ENCODE peak calls at places on chromosomes 5 and 9, in five cellular contexts. V, U, A, Y and S are unnamed samples. For H3K9me3, the result is how much of the 10 kb centered on the place peaks cover.

GRCh38 chr5:20972419-20972925 is 984.5 kb upstream of the CDH18 start:
- DNase-seq in V (no peak), U (peak), Y (peak), A (peak), S (peak)

GRCh38 chr9:75108571-75108970 is 20.3 kb downstream of the OSTF1 start:
- DNase-seq in U (peak), V (no peak), Y (peak), A (peak), S (peak)

GRCh38 chr9:20838218-20838617 is 154.2 kb downstream of the FOCAD start:
- DNase-seq in Y (peak), A (no peak), V (no peak), U (no peak), S (no peak)

GRCh38 chr5:160287378-160288051 is 24.8 kb downstream of the CCNJL start:
- DNase-seq in A (peak), Y (no peak), V (no peak), U (no peak), S (peak)

GRCh38 chr5:58346001-58346400 is 113.9 kb downstream of the PLK2 start:
- DNase-seq in U (no peak), Y (no peak), A (no peak), V (no peak), S (no peak)

GRCh38 chr5:95731571-95732554 is 727 bp downstream of the RHOBTB3 start:
- DNase-seq in Y (peak), U (peak), A (peak), V (no peak), S (peak)

GRCh38 chr9:114057161-114057560 is 20.9 kb downstream of the AMBP start:
- DNase-seq in A (no peak), U (no peak), Y (no peak), V (no peak), S (no peak)

GRCh38 chr5:109849478-109850088 is 159.9 kb downstream of the MAN2A1 start:
- DNase-seq in U (no peak), Y (no peak), A (no peak), V (peak), S (no peak)

GRCh38 chr9:89486681-89487080 is 11.2 kb downstream of the SEMA4D start:
- DNase-seq in A (no peak), V (no peak), U (no peak), Y (no peak), S (no peak)

GRCh38 chr5:41763096-41763495 is 107.1 kb downstream of the OXCT1 start:
- DNase-seq in Y (peak), U (no peak), V (no peak), A (no peak), S (no peak)

GRCh38 chr9:78307360-78307759 is 10.4 kb downstream of the PSAT1 start:
- DNase-seq in U (no peak), Y (no peak), V (no peak), A (no peak), S (no peak)

GRCh38 chr9:6428940-6429889 is 16.2 kb downstream of the UHRF2 start:
- DNase-seq in V (peak), Y (no peak), A (no peak), U (no peak), S (no peak)

GRCh38 chr5:34035732-34036131 is 7.3 kb downstream of the C1QTNF3 start:
- DNase-seq in V (no peak), Y (no peak), U (no peak), A (no peak), S (no peak)

GRCh38 chr5:102049517-102049916 is 246.6 kb downstream of the SLCO4C1 start:
- DNase-seq in Y (no peak), U (no peak), V (no peak), A (no peak), S (no peak)

GRCh38 chr9:90064248-90064647 is 459.4 kb downstream of the GADD45G start:
- DNase-seq in V (no peak), Y (no peak), U (no peak), A (no peak), S (no peak)

GRCh38 chr5:10335711-10336470 is 17.6 kb upstream of the MARCHF6 start:
- DNase-seq in Y (no peak), A (no peak), V (no peak), U (no peak), S (no peak)

GRCh38 chr9:21015122-21015815 is 16.2 kb downstream of the HACD4 start:
- DNase-seq in A (no peak), V (no peak), Y (no peak), U (no peak), S (no peak)

GRCh38 chr5:55603947-55604346 is 69.2 kb upstream of the PLPP1 start:
- DNase-seq in A (no peak), V (no peak), Y (peak), U (no peak), S (peak)

GRCh38 chr9:109101810-109102209 is 17.9 kb downstream of the TMEM245 start:
- DNase-seq in Y (peak), A (no peak), U (no peak), V (peak), S (no peak)

GRCh38 chr5:11227064-11227463 is 466.0 kb upstream of the DAP start:
- DNase-seq in Y (no peak), A (no peak), V (no peak), U (no peak), S (no peak)

GRCh38 chr5:50667079-50667652 is 729 bp downstream of the PARP8 start:
- DNase-seq in A (peak), Y (peak), U (peak), V (no peak), S (peak)

GRCh38 chr5:144951001-144951400 is 780.3 kb downstream of the KCTD16 start:
- DNase-seq in U (no peak), Y (no peak), A (no peak), V (no peak), S (no peak)

GRCh38 chr5:444226-444625 is 1.2 kb downstream of the EXOC3 start:
- DNase-seq in V (no peak), A (no peak), Y (no peak), U (peak), S (no peak)

GRCh38 chr5:132481243-132482211 is 9.0 kb downstream of the IRF1 start:
- DNase-seq in Y (no peak), V (peak), U (peak), A (no peak), S (no peak)

GRCh38 chr5:21802869-21803490 is 1050.2 kb downstream of the CDH12 start:
- DNase-seq in V (no peak), A (no peak), U (no peak), Y (peak), S (no peak)

GRCh38 chr5:76952795-76953536 is at the start of gene CRHBP:
- DNase-seq in A (no peak), U (no peak), V (no peak), Y (no peak), S (no peak)

GRCh38 chr9:104906441-104907277 is 21.3 kb downstream of the ABCA1 start:
- DNase-seq in Y (peak), A (no peak), V (no peak), U (peak), S (no peak)

GRCh38 chr5:158560170-158560569 is 539.5 kb downstream of the EBF1 start:
- DNase-seq in Y (no peak), U (no peak), V (no peak), A (no peak), S (peak)

GRCh38 chr9:15373201-15373530 is 49.5 kb upstream of the SNAPC3 start:
- DNase-seq in Y (peak), A (no peak), V (no peak), U (no peak), S (no peak)

GRCh38 chr5:80346055-80346454 is 26.3 kb downstream of the SPZ1 start:
- DNase-seq in V (peak), Y (peak), U (no peak), A (no peak), S (no peak)

GRCh38 chr9:1050125-1050895 is at the start of gene DMRT2:
- DNase-seq in U (peak), A (peak), V (no peak), Y (peak), S (peak)

GRCh38 chr5:83576341-83576740 is 104.8 kb downstream of the VCAN start:
- DNase-seq in V (no peak), Y (no peak), A (no peak), U (no peak), S (no peak)

GRCh38 chr5:178981381-178981780 is 13.7 kb downstream of the GRM6 start:
- DNase-seq in V (no peak), A (no peak), U (no peak), Y (no peak), S (no peak)
- H3K9me3 ChIP-seq in V (under half), A (half or more), U (under half), Y (under half), S (under half)

DNA sequence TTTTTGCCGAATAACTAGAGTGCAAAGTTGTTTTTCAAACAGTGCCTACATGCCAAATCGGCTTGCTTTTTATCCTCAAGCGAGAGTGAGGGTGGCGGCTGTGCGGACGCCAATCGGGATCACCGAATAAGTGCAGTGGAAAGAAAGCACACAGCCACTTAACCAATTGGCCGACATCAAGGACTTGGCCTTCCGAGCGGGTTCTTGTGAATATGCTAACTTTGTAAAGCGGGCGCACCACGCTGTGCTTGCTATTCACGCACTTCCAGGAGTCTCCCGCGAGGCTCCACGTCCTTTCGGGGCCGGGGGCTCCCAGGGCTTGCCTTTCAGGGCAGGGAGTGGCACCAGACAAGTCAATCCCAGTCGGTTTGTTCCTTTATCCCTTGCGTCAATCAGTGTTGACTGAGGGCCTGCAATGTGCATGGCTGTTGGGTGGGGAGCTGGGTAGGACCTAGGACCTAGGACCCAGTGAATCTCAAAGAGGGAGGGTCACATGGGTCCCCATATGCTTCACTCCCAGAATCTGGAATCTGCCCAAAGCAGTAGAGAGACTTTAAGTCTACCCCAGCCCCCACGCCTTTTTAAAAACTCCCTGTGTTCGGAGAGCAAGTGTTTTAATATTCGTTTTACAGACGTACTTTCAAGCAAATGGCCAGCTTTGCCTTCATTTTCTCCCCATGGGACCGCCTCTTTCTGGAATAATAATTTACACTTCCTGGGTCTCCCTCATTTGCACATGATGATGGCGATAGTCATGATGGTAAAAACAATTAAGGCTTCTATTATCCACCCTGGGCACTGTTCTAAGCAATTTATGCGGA is 2.0 kb upstream of the GCNT4 start:
- DNase-seq in V (no peak), Y (peak), A (peak), U (peak), S (peak)
- H3K4me3 ChIP-seq in V (peak), Y (peak), A (peak), U (peak), S (peak)

DNA sequence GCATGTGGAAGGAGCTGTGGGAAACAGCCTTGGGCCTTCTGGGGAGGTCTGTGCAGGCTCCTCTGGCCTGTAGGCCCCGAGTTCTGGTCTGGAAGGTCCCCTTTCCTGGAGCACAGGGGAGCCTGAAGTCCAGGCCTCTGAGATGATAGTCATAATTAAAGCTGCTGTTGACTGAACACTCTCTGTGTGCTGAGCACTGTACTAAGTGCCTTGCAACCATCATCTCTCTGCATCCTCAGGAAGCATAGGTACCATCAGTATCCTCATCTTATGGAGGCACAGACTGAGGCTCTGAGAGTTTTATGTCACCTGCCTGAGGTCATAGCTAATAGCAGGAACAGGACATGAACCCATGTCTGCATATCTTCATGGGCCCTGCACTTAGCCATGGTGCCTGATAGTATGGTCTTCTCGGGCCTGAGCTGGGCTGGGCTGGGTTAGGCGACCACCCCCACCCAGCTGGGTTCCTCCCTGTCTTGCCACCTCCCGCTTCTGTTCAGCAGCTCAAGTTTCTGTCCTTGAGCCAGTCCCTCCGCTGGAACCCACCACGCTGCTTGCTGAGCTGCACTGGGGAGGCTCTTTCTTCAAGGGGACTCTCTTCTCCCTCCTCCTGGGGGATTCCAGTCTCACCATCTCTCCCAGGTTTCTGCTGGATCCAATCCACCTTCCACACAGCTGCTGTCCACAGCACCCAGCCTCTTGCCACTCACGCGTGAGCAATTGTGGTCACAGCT is 27.6 kb downstream of the LMX1B start:
- DNase-seq in A (no peak), U (no peak), V (no peak), Y (no peak), S (no peak)
- H3K27ac ChIP-seq in A (no peak), U (no peak), V (no peak), Y (no peak), S (no peak)

GRCh38 chr5:175606409-175606808 is 51.5 kb upstream of the HRH2 start:
- DNase-seq in A (no peak), V (no peak), Y (no peak), U (no peak), S (no peak)

GRCh38 chr5:175610381-175610780 is 47.5 kb upstream of the HRH2 start:
- DNase-seq in U (no peak), A (no peak), Y (no peak), V (no peak), S (no peak)

GRCh38 chr5:175614223-175614622 is 43.6 kb upstream of the HRH2 start:
- DNase-seq in U (no peak), A (no peak), V (no peak), Y (no peak), S (no peak)

GRCh38 chr5:175609504-175609903 is 48.4 kb upstream of the HRH2 start:
- DNase-seq in Y (no peak), U (no peak), V (no peak), A (no peak), S (no peak)

DNA sequence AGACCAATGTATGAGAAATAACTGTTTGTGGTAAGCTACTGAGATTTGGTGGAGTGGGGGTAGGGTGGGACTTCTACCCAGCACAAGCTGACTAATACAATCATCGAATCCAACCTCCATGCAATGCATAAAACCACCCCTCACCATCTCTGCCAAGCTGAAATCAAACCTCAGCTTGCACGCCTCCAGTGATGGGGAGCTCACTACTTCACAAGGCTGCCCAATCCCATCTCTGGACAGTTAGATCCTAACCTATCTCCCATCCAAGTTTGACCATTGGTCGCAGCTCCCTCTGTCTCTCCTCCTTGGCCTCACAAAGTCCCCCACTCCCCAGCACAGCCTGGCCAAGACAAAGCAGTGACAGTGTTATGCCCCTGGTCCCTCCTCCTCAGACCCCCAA is 47.0 kb upstream of the HRH2 start:
- DNase-seq in U (no peak), V (no peak), Y (no peak), A (no peak), S (no peak)
- H3K9me3 ChIP-seq in U (under half), V (under half), Y (under half), A (under half), S (under half)

GRCh38 chr9:120869360-120869687 is 7.7 kb downstream of the PHF19 start:
- DNase-seq in V (no peak), A (no peak), U (no peak), Y (no peak), S (no peak)

GRCh38 chr9:120869726-120870125 is 7.3 kb downstream of the PHF19 start:
- DNase-seq in Y (no peak), V (no peak), U (no peak), A (peak), S (peak)

GRCh38 chr9:120868339-120868675 is 8.7 kb downstream of the PHF19 start:
- DNase-seq in V (no peak), Y (peak), A (no peak), U (no peak), S (no peak)

GRCh38 chr9:120867676-120868338 is 9.2 kb downstream of the PHF19 start:
- DNase-seq in V (no peak), Y (no peak), A (no peak), U (no peak), S (no peak)

DNA sequence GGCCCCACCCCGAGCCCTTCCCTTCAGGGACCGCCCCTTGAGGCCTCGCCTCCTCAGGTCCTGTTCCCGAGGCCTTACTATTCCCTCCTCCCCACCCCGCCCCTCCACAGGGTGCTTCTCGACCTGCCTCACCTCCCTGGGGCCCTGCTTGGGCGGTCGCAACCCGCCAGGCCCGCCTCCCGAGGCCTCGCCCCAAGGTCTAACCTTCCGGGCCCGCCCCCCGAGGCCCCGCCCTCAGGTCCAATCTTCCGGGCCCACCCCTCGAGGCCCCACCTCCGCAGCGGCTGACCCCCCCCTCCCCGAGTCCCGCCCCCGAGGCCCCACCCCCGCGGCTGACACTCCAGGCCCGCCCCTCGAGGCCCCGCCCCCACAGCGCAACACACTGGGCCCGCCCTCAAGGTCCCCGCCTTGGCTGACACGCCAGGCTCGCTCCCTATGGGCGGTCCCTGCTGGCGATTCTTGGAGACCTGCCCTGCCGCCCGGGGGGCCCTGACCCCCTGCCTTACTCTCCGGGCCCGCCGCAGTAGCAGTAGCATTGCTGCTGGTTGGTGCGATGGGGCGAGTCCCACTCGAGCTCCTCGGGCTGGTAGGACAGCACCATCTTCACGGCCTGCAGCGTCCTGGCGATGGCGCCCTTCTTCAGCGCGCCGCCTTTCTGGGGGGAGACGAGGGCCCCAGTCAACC is 8.2 kb downstream of the PHF19 start:
- DNase-seq in A (peak), Y (peak), V (peak), U (peak), S (peak)
- H3K4me3 ChIP-seq in A (peak), Y (peak), V (peak), U (peak), S (peak)

DNA sequence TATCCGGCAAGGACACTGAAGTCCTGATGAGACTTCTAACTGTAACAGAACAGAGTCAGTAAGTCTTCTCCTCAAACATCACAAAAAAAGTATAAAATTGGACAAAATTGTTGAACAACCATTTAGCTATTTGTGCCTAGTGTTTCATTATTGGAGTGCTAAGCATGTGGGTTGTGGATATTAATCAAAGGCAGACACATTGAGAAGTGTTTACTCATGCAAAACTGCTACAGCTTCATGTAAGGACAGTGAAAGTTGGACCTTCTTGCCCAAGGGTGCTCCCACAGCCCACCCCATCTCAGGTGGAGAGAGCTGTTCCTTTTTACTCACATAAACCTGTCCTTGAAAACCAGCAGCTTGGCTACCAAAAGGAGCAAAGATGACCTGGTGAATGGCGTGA is 355.1 kb upstream of the DAB2 start:
- DNase-seq in U (no peak), V (no peak), A (no peak), Y (no peak), S (no peak)
- H3K27ac ChIP-seq in U (no peak), V (no peak), A (no peak), Y (no peak), S (no peak)

DNA sequence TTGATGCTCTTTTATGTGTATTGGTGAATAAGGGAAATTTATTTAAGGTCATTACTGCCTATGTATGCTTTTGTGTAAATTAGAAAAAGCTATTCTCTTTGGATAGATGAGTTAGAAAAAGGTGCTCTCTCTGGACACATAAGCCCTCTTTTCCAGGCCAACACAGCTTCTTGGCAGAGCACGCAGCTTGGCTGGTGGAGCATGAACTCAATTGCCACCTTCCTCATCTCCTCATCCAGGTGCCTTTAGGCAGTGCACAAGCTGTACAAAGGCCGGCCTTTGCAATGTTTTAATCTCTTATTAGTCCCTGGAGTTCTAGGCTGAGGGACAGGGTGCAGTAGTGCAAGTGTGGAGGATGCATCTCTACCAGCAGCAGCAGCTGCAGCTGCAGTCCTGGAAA is 272.0 kb downstream of the ZSWIM6 start:
- DNase-seq in Y (no peak), U (no peak), A (no peak), V (no peak), S (no peak)
- H3K9me3 ChIP-seq in Y (under half), U (under half), A (under half), V (under half), S (under half)

GRCh38 chr5:2755811-2756210 is 4.3 kb upstream of the IRX2 start:
- DNase-seq in Y (no peak), U (no peak), A (no peak), V (no peak), S (no peak)
- H3K4me3 ChIP-seq in Y (peak), U (peak), A (peak), V (no peak), S (peak)